ENCODE peak calls at places on chromosome 9, in nine cellular contexts. J is neural crest cell, T is psoas muscle, L is GM13977, E is AG04450, N is pancreas, C is A549, X is right lobe of liver, K is nephron progenitor cell. F is an unnamed sample.

GRCh38 chr9:129009584-129010141 is 18.5 kb downstream of the SH3GLB2 start:
- DNase-seq in J (no peak), T (no peak), L (no peak), E (no peak), N (no peak), C (no peak), X (no peak), K (no peak), F (no peak)

GRCh38 chr9:125262217-125262991 is 778 bp downstream of the GAPVD1 start:
- DNase-seq in J (no peak), T (no peak), L (no peak), E (no peak), N (no peak), C (no peak), X (no peak), K (no peak), F (no peak)

GRCh38 chr9:107484117-107484723 is 5.3 kb downstream of the KLF4 start:
- DNase-seq in J (peak; percentile 18), T (no peak), L (peak; percentile 67), E (peak; percentile 59), N (peak; percentile 24), C (peak; percentile 51), X (no peak), K (no peak), F (no peak)

GRCh38 chr9:128555180-128555721 is 2.9 kb downstream of the SPTAN1 start:
- DNase-seq in J (no peak), T (no peak), L (no peak), E (peak; percentile 33), N (no peak), C (peak; percentile 59), X (peak; percentile 48), K (no peak), F (no peak)

GRCh38 chr9:114655689-114656088 is 1.9 kb downstream of the TEX53 start:
- DNase-seq in J (no peak), T (no peak), L (no peak), E (peak; percentile 27), N (no peak), C (no peak), X (no peak), K (no peak), F (no peak)

GRCh38 chr9:16075695-16076094 is 522.9 kb downstream of the CCDC171 start:
- DNase-seq in J (no peak), T (no peak), L (no peak), E (no peak), N (no peak), C (no peak), X (no peak), K (no peak), F (no peak)

GRCh38 chr9:36571333-36571732 is 1.4 kb upstream of the MELK start:
- DNase-seq in J (no peak), T (no peak), L (no peak), E (no peak), N (no peak), C (no peak), X (no peak), K (no peak), F (no peak)

GRCh38 chr9:89905628-89906338 is 301.0 kb downstream of the GADD45G start:
- DNase-seq in J (no peak), T (no peak), L (no peak), E (no peak), N (no peak), C (no peak), X (no peak), K (no peak), F (no peak)

GRCh38 chr9:81145331-81145963 is 543.9 kb downstream of the TLE1 start:
- DNase-seq in J (no peak), T (no peak), L (no peak), E (no peak), N (no peak), C (no peak), X (peak; percentile 52), K (no peak), F (no peak)

GRCh38 chr9:114426046-114426948 is 38.5 kb upstream of the AKNA start:
- DNase-seq in J (no peak), T (no peak), L (no peak), E (no peak), N (no peak), C (no peak), X (no peak), K (no peak), F (peak; percentile 11)

GRCh38 chr9:120655005-120655622 is 59.2 kb downstream of the MEGF9 start:
- DNase-seq in J (no peak), T (no peak), L (no peak), E (no peak), N (no peak), C (no peak), X (no peak), K (no peak), F (peak; percentile 53)

GRCh38 chr9:79360387-79361347 is 211.1 kb upstream of the TLE4 start:
- DNase-seq in J (no peak), T (no peak), L (no peak), E (no peak), N (no peak), C (no peak), X (no peak), K (no peak), F (no peak)

GRCh38 chr9:95296761-95297160 is 20.7 kb downstream of the FANCC start:
- DNase-seq in J (no peak), T (no peak), L (no peak), E (no peak), N (no peak), C (no peak), X (no peak), K (no peak), F (no peak)

GRCh38 chr9:118721923-118722322 is 647.3 kb downstream of the BRINP1 start:
- DNase-seq in J (no peak), T (no peak), L (no peak), E (no peak), N (no peak), C (no peak), X (no peak), K (no peak), F (no peak)

GRCh38 chr9:33044677-33045282 is 19.7 kb downstream of the DNAJA1 start:
- DNase-seq in J (no peak), T (no peak), L (no peak), E (no peak), N (peak; percentile 61), C (peak; percentile 61), X (peak; percentile 71), K (peak; percentile 19), F (peak; percentile 57)

GRCh38 chr9:16032799-16033198 is 480.0 kb downstream of the CCDC171 start:
- DNase-seq in J (no peak), T (no peak), L (no peak), E (no peak), N (no peak), C (no peak), X (no peak), K (no peak), F (no peak)

DNA sequence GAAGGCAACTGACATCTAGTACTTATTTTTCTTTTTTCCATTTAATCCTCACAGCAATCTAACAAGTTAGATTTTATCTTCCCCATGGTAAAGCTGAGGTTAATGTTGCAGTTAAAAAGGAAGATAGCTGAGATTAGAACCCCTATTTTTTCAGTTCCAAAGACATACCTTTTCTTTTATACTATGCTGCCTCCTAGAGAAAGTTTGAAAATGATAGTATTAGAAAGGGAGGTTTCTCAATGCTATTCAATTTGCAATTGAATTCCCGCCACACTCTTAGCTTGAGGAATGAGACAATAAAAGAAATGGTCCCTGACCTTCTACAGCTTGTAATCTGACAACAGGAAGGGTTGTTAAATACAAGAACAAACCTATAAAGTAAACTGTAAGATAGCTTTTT is 195.9 kb upstream of the TRIM32 start:
- DNase-seq in J (no peak), T (no peak), L (no peak), E (no peak), N (no peak), C (no peak), X (no peak), K (no peak), F (no peak)
- TF ChIP-seq CTCF in J (no peak), T (no peak), L (no peak), E (no peak), N (no peak), C (no peak), X (no peak), K (no peak), F (no peak)

GRCh38 chr9:109206670-109207069 is 39.6 kb upstream of the FRRS1L start:
- DNase-seq in J (no peak), T (no peak), L (no peak), E (no peak), N (no peak), C (no peak), X (no peak), K (no peak), F (no peak)
- TF ChIP-seq CTCF in J (no peak), T (no peak), L (no peak), E (no peak), N (no peak), C (no peak), X (no peak), K (no peak), F (no peak)

GRCh38 chr9:113275147-113276131 is at the start of the genes CDC26 and PRPF4:
- DNase-seq in J (peak; percentile 91), T (peak; percentile 96), L (peak; percentile 93), E (peak; percentile 96), N (peak; percentile 96), C (peak; percentile 95), X (peak; percentile 98), K (peak; percentile 97), F (peak; percentile 99)

GRCh38 chr9:113278840-113279239 is 3.4 kb downstream of the PRPF4 start:
- DNase-seq in J (no peak), T (no peak), L (no peak), E (no peak), N (no peak), C (no peak), X (no peak), K (no peak), F (no peak)

GRCh38 chr9:113281356-113281755 is 5.9 kb downstream of the PRPF4 start:
- DNase-seq in J (no peak), T (no peak), L (no peak), E (no peak), N (no peak), C (no peak), X (no peak), K (no peak), F (no peak)
- TF ChIP-seq CTCF in J (no peak), T (no peak), L (no peak), E (no peak), N (no peak), C (no peak), X (no peak), K (no peak), F (no peak)

GRCh38 chr9:133591116-133591910 is 17.9 kb downstream of the FAM163B start:
- DNase-seq in J (no peak), T (no peak), L (no peak), E (no peak), N (no peak), C (no peak), X (no peak), K (no peak), F (no peak)

GRCh38 chr9:133590231-133590855 is 18.8 kb downstream of the FAM163B start:
- DNase-seq in J (no peak), T (no peak), L (no peak), E (no peak), N (no peak), C (no peak), X (no peak), K (no peak), F (no peak)

GRCh38 chr9:133587466-133587865 is 21.7 kb downstream of the FAM163B start:
- DNase-seq in J (no peak), T (no peak), L (no peak), E (no peak), N (no peak), C (no peak), X (no peak), K (no peak), F (no peak)

GRCh38 chr9:133591985-133592384 is 17.2 kb downstream of the FAM163B start:
- DNase-seq in J (no peak), T (no peak), L (no peak), E (no peak), N (no peak), C (no peak), X (no peak), K (no peak), F (no peak)

GRCh38 chr9:133589454-133590227 is 19.5 kb downstream of the FAM163B start:
- DNase-seq in J (no peak), T (no peak), L (no peak), E (no peak), N (no peak), C (no peak), X (no peak), K (no peak), F (no peak)
- TF ChIP-seq CTCF in J (peak; percentile 62), T (peak; percentile 16), L (peak; percentile 46), E (peak; percentile 33), N (no peak), C (peak; percentile 11), X (peak; percentile 49), K (peak; percentile 47), F (peak; percentile 33)